ENCODE peak calls at places on chromosomes 6 and 20, in seven cellular contexts. A is iris pigment epithelial cell, B is tibial nerve, N is globus pallidus, P is mesendoderm, O is T-helper 2 cell, F is breast epithelium. Z is an unnamed sample.

GRCh38 chr20:17951323-17951722 is 17.3 kb downstream of the SNX5 start:
- DNase-seq in A (no peak), O (no peak), B (no peak), F (no peak), P (no peak), N (no peak), Z (no peak)

GRCh38 chr6:157221049-157221816 is 102.1 kb downstream of the TMEM242 start:
- DNase-seq in O (peak; percentile 69), N (peak; percentile 52), B (no peak), A (peak; percentile 73), F (peak; percentile 94), P (peak; percentile 79), Z (peak; percentile 65)

GRCh38 chr6:53786832-53787231 is 8.0 kb upstream of the LRRC1 start:
- DNase-seq in F (no peak), P (no peak), O (no peak), N (no peak), B (no peak), A (no peak), Z (no peak)

GRCh38 chr20:60718743-60719142 is 533.3 kb upstream of the CDH4 start:
- DNase-seq in N (no peak), P (peak; percentile 68), A (no peak), F (no peak), O (no peak), B (no peak), Z (no peak)

GRCh38 chr6:45558858-45559257 is 181.1 kb upstream of the SUPT3H start:
- DNase-seq in O (no peak), P (no peak), F (no peak), A (no peak), B (no peak), N (no peak), Z (no peak)

GRCh38 chr6:32638521-32639219 is 1.5 kb downstream of the HLA-DQA1 start:
- DNase-seq in F (no peak), A (no peak), P (no peak), B (no peak), O (no peak), N (no peak), Z (no peak)

GRCh38 chr6:37583261-37583660 is 83.6 kb upstream of the CCDC167 start:
- DNase-seq in O (no peak), B (no peak), A (no peak), F (no peak), N (peak; percentile 17), P (no peak), Z (no peak)

GRCh38 chr6:96520851-96521115 is 823 bp upstream of the UFL1 start:
- DNase-seq in O (no peak), B (no peak), P (no peak), N (no peak), F (no peak), A (peak; percentile 5), Z (no peak)

GRCh38 chr20:32482251-32483220 is 102.6 kb downstream of the NOL4L start:
- DNase-seq in F (no peak), P (peak; percentile 87), O (no peak), A (no peak), B (no peak), N (no peak), Z (no peak)

GRCh38 chr6:7106752-7107577 is 796 bp upstream of the RREB1 start:
- DNase-seq in O (peak; percentile 36), B (peak; percentile 19), P (peak; percentile 70), N (no peak), F (no peak), A (peak; percentile 21), Z (no peak)

GRCh38 chr6:56484669-56485068 is 158.0 kb downstream of the DST start:
- DNase-seq in A (peak; percentile 64), O (no peak), B (no peak), F (no peak), P (no peak), N (no peak), Z (no peak)

GRCh38 chr20:63956664-63957003 is 418 bp upstream of the UCKL1 start:
- DNase-seq in F (no peak), P (no peak), O (no peak), A (no peak), N (no peak), B (no peak), Z (no peak)

GRCh38 chr20:36098364-36098763 is 56.2 kb upstream of the EPB41L1 start:
- DNase-seq in N (peak; percentile 45), O (no peak), P (no peak), A (peak; percentile 47), B (no peak), F (no peak), Z (no peak)

GRCh38 chr20:58233881-58234528 is 5.6 kb upstream of the ANKRD60 start:
- DNase-seq in N (no peak), O (no peak), A (no peak), P (peak; percentile 62), B (no peak), F (no peak), Z (no peak)

GRCh38 chr6:21414065-21414464 is 179.5 kb upstream of the SOX4 start:
- DNase-seq in A (no peak), O (no peak), N (no peak), F (no peak), B (no peak), P (no peak), Z (no peak)

GRCh38 chr6:63598001-63598250 is 25.6 kb downstream of the LOC128125822 start:
- DNase-seq in B (no peak), P (peak; percentile 67), A (no peak), N (no peak), F (no peak), O (no peak), Z (no peak)

GRCh38 chr6:67952948-67953347 is 682.1 kb upstream of the ADGRB3 start:
- DNase-seq in N (no peak), B (no peak), F (no peak), P (no peak), O (no peak), A (no peak), Z (no peak)

GRCh38 chr20:52303281-52303950 is 111.8 kb upstream of the ZFP64 start:
- DNase-seq in F (no peak), P (no peak), A (no peak), O (no peak), N (no peak), B (no peak), Z (peak; percentile 59)

GRCh38 chr20:58071991-58072390 is 156.5 kb downstream of the ANKRD60 start:
- DNase-seq in F (no peak), P (no peak), B (no peak), A (no peak), N (no peak), O (no peak), Z (no peak)

GRCh38 chr6:100186552-100186951 is 192.5 kb upstream of the MCHR2 start:
- DNase-seq in F (no peak), N (no peak), A (peak; percentile 16), O (no peak), P (no peak), B (no peak), Z (no peak)